ENCODE peak calls at places on chromosome X, in six cellular contexts. One of them, this sample, is unnamed.

GRCh38 chrX:45233541-45233940 is 32.9 kb upstream of the DIPK2B start:
- DNase-seq in brain microvascular endothelial cell: no peak
- DNase-seq in mammary epithelial cell: no peak
- DNase-seq in IMR-90: no peak
- DNase-seq in right cardiac atrium: no peak
- DNase-seq in body of pancreas: no peak
- DNase-seq in this sample: no peak

GRCh38 chrX:11273544-11273943 is 19.7 kb upstream of the AMELX start:
- DNase-seq in brain microvascular endothelial cell: no peak
- DNase-seq in right cardiac atrium: no peak
- DNase-seq in mammary epithelial cell: peak; percentile 40
- DNase-seq in IMR-90: peak; percentile 53
- DNase-seq in body of pancreas: no peak
- DNase-seq in this sample: no peak

GRCh38 chrX:40746536-40746935 is 11.2 kb upstream of the MED14 start:
- DNase-seq in mammary epithelial cell: no peak
- DNase-seq in brain microvascular endothelial cell: no peak
- DNase-seq in IMR-90: no peak
- DNase-seq in right cardiac atrium: no peak
- DNase-seq in body of pancreas: no peak
- DNase-seq in this sample: no peak

GRCh38 chrX:130682990-130683389 is 220.0 kb downstream of the ENOX2 start:
- DNase-seq in brain microvascular endothelial cell: peak; percentile 43
- DNase-seq in IMR-90: peak; percentile 59
- DNase-seq in right cardiac atrium: no peak
- DNase-seq in body of pancreas: no peak
- DNase-seq in mammary epithelial cell: no peak
- DNase-seq in this sample: no peak

GRCh38 chrX:133985164-133986007 is at the start of gene GPC3:
- DNase-seq in IMR-90: peak; percentile 0
- DNase-seq in body of pancreas: peak; percentile 66
- DNase-seq in brain microvascular endothelial cell: no peak
- DNase-seq in mammary epithelial cell: peak; percentile 2
- DNase-seq in right cardiac atrium: peak; percentile 74
- DNase-seq in this sample: no peak

GRCh38 chrX:114581528-114582263 is 2.2 kb upstream of the HTR2C start:
- DNase-seq in body of pancreas: no peak
- DNase-seq in brain microvascular endothelial cell: no peak
- DNase-seq in mammary epithelial cell: no peak
- DNase-seq in right cardiac atrium: peak; percentile 18
- DNase-seq in IMR-90: no peak
- DNase-seq in this sample: no peak

GRCh38 chrX:14851526-14851925 is 21.3 kb downstream of the FANCB start:
- DNase-seq in IMR-90: no peak
- DNase-seq in body of pancreas: no peak
- DNase-seq in brain microvascular endothelial cell: no peak
- DNase-seq in mammary epithelial cell: no peak
- DNase-seq in right cardiac atrium: no peak
- DNase-seq in this sample: no peak

GRCh38 chrX:151871244-151871643 is 41.4 kb upstream of the MAGEA4 start:
- DNase-seq in right cardiac atrium: no peak
- DNase-seq in mammary epithelial cell: peak; percentile 83
- DNase-seq in IMR-90: peak; percentile 52
- DNase-seq in brain microvascular endothelial cell: peak; percentile 92
- DNase-seq in body of pancreas: no peak
- DNase-seq in this sample: no peak

GRCh38 chrX:97563531-97564133 is 679.9 kb downstream of the RPA4 start:
- DNase-seq in right cardiac atrium: peak; percentile 65
- DNase-seq in mammary epithelial cell: peak; percentile 26
- DNase-seq in IMR-90: peak; percentile 71
- DNase-seq in brain microvascular endothelial cell: peak; percentile 23
- DNase-seq in body of pancreas: peak; percentile 7
- DNase-seq in this sample: peak; percentile 4

GRCh38 chrX:21747523-21747922 is 10.4 kb downstream of the SMPX start:
- DNase-seq in brain microvascular endothelial cell: no peak
- DNase-seq in IMR-90: no peak
- DNase-seq in body of pancreas: no peak
- DNase-seq in right cardiac atrium: peak; percentile 21
- DNase-seq in mammary epithelial cell: no peak
- DNase-seq in this sample: no peak

GRCh38 chrX:132227383-132228112 is 8.3 kb upstream of the RAP2C start:
- DNase-seq in body of pancreas: no peak
- DNase-seq in IMR-90: peak; percentile 27
- DNase-seq in brain microvascular endothelial cell: no peak
- DNase-seq in mammary epithelial cell: no peak
- DNase-seq in right cardiac atrium: no peak
- DNase-seq in this sample: no peak

GRCh38 chrX:31508338-31508737 is 436.5 kb upstream of the FTHL17 start:
- DNase-seq in brain microvascular endothelial cell: peak; percentile 33
- DNase-seq in mammary epithelial cell: peak; percentile 10
- DNase-seq in right cardiac atrium: peak; percentile 33
- DNase-seq in IMR-90: peak; percentile 60
- DNase-seq in body of pancreas: peak; percentile 22
- DNase-seq in this sample: no peak

DNA sequence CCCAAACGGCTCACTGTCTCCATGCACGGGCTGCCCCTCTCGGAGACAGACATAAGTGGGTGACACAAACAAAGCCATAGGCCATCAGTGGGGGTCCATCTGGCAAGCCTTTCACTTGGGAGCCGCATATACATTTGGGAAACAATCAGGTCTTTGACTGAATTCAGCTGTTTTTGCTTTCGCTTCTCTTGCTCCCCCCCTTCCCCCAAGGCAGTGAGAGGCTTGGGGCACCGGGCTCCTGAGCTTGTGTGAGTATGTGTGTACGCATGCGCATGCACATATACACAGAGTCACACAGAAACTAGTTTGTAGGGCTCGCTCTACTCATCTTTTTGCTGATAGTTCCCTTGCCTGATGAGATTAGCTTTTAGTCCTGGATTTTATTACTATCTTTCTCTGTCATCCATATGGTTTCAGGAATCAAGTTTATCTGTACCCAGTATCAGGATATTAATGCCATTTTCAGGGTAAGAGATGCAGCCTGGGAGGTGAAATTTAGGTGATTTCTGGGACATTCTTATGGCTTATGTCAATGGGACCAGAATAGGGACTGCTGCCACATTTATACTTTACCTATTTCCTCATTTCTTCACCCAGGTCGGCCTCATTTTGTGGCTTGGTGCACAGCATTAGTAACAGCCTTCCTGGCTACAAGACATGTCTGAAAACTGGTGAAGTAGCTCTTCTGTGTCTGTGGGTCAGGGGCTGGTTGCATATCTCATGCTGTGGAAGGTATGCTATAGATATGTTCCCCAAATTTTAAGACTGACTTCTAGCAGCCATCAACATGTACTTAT is 284.6 kb downstream of the AFF2 start:
- DNase-seq in right cardiac atrium: no peak
- DNase-seq in body of pancreas: no peak
- DNase-seq in mammary epithelial cell: no peak
- DNase-seq in IMR-90: no peak
- DNase-seq in brain microvascular endothelial cell: no peak
- DNase-seq in this sample: no peak
- H3K27ac ChIP-seq in right cardiac atrium: no peak overlapping the region
- H3K27ac ChIP-seq in body of pancreas: no peak overlapping the region
- H3K27ac ChIP-seq in mammary epithelial cell: no peak overlapping the region
- H3K27ac ChIP-seq in IMR-90: no peak overlapping the region
- H3K27ac ChIP-seq in brain microvascular endothelial cell: no peak overlapping the region
- H3K27ac ChIP-seq in this sample: no peak overlapping the region

DNA sequence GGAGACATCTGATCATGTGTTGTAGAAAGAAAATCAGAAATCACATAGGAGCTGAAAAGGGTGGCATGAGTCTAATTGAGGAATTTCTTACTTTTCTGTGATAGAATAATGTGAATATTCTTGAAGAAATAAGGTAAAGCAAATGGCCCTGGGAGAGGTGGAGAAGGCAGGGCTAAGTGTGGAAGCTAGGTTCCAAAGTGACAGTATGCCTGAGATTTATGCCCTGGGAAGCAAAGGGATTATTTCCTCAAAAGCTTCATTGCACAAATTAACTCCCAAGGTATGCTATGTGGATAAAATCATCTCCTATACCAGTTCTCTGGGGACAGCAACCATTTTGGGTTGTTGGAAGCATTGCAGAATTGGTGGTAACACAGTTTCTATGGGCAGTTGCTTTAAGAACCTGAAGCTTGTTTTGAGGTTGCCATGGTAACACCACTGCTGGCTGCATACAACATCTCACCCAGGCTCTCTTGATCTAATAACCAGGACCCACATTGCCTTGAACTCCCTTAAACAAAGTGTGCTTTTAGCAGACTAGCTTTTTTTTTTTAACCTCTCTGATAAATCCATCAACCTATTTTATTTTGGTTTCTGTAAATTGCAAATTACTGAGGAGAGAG is 21.0 kb downstream of the MAOA start:
- DNase-seq in brain microvascular endothelial cell: peak; percentile 52
- DNase-seq in right cardiac atrium: no peak
- DNase-seq in mammary epithelial cell: peak; percentile 6
- DNase-seq in body of pancreas: peak; percentile 57
- DNase-seq in IMR-90: no peak
- DNase-seq in this sample: no peak
- H3K27ac ChIP-seq in brain microvascular endothelial cell: no peak overlapping the region
- H3K27ac ChIP-seq in right cardiac atrium: no peak overlapping the region
- H3K27ac ChIP-seq in mammary epithelial cell: no peak overlapping the region
- H3K27ac ChIP-seq in body of pancreas: peak overlapping the region; percentile 57
- H3K27ac ChIP-seq in IMR-90: no peak overlapping the region
- H3K27ac ChIP-seq in this sample: no peak overlapping the region

GRCh38 chrX:150018931-150019331 is 80.6 kb upstream of the EOLA2 start:
- DNase-seq in mammary epithelial cell: no peak
- DNase-seq in IMR-90: peak; percentile 82
- DNase-seq in right cardiac atrium: no peak
- DNase-seq in brain microvascular endothelial cell: no peak
- DNase-seq in body of pancreas: no peak
- DNase-seq in this sample: no peak
- H3K27ac ChIP-seq in mammary epithelial cell: no peak overlapping the region
- H3K27ac ChIP-seq in IMR-90: peak overlapping the region; percentile 78
- H3K27ac ChIP-seq in right cardiac atrium: no peak overlapping the region
- H3K27ac ChIP-seq in brain microvascular endothelial cell: no peak overlapping the region
- H3K27ac ChIP-seq in body of pancreas: no peak overlapping the region
- H3K27ac ChIP-seq in this sample: no peak overlapping the region

DNA sequence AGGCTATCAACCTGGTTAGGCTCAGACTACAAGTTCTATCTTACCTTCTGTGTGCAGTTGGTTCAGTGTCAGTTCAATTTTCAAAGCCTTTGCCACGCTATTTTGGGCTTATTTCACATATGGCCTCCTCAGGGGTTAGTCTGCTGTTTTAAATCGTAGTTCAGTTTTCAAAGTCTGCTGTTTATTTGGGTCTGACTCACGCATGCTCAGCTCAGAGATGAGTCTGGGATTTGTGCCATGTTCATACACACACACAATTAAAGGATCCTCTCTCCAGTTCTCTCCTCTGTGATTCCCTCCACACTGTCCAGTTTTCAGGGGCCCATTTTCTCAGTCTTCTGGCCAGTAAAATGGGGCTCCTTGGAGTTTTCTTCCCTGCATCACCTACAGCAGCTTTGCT is 32.2 kb upstream of the ZFX start:
- DNase-seq in mammary epithelial cell: peak; percentile 37
- DNase-seq in body of pancreas: peak; percentile 39
- DNase-seq in brain microvascular endothelial cell: peak; percentile 43
- DNase-seq in IMR-90: peak; percentile 88
- DNase-seq in right cardiac atrium: no peak
- DNase-seq in this sample: no peak
- H3K27ac ChIP-seq in mammary epithelial cell: no peak overlapping the region
- H3K27ac ChIP-seq in body of pancreas: no peak overlapping the region
- H3K27ac ChIP-seq in brain microvascular endothelial cell: no peak overlapping the region
- H3K27ac ChIP-seq in IMR-90: peak overlapping the region; percentile 41
- H3K27ac ChIP-seq in right cardiac atrium: no peak overlapping the region
- H3K27ac ChIP-seq in this sample: no peak overlapping the region

GRCh38 chrX:107687445-107687844 is 59.1 kb downstream of the PRPS1 start:
- DNase-seq in IMR-90: no peak
- DNase-seq in body of pancreas: no peak
- DNase-seq in right cardiac atrium: no peak
- DNase-seq in mammary epithelial cell: no peak
- DNase-seq in brain microvascular endothelial cell: no peak
- DNase-seq in this sample: no peak
- H3K27ac ChIP-seq in IMR-90: no peak overlapping the region
- H3K27ac ChIP-seq in body of pancreas: peak overlapping the region; percentile 77
- H3K27ac ChIP-seq in right cardiac atrium: no peak overlapping the region
- H3K27ac ChIP-seq in mammary epithelial cell: no peak overlapping the region
- H3K27ac ChIP-seq in brain microvascular endothelial cell: no peak overlapping the region
- H3K27ac ChIP-seq in this sample: no peak overlapping the region

GRCh38 chrX:2549874-2550273 is 49.1 kb upstream of the DHRSX start:
- DNase-seq in IMR-90: no peak
- DNase-seq in body of pancreas: no peak
- DNase-seq in right cardiac atrium: no peak
- DNase-seq in brain microvascular endothelial cell: no peak
- DNase-seq in mammary epithelial cell: no peak
- DNase-seq in this sample: no peak
- H3K27ac ChIP-seq in IMR-90: no peak overlapping the region
- H3K27ac ChIP-seq in body of pancreas: no peak overlapping the region
- H3K27ac ChIP-seq in right cardiac atrium: no peak overlapping the region
- H3K27ac ChIP-seq in brain microvascular endothelial cell: no peak overlapping the region
- H3K27ac ChIP-seq in mammary epithelial cell: no peak overlapping the region
- H3K27ac ChIP-seq in this sample: no peak overlapping the region

GRCh38 chrX:68995386-68995779 is 166.6 kb downstream of the EFNB1 start:
- DNase-seq in brain microvascular endothelial cell: no peak
- DNase-seq in right cardiac atrium: no peak
- DNase-seq in IMR-90: no peak
- DNase-seq in mammary epithelial cell: no peak
- DNase-seq in body of pancreas: no peak
- DNase-seq in this sample: no peak

GRCh38 chrX:68997461-68997860 is 167.8 kb downstream of the PJA1 start:
- DNase-seq in IMR-90: peak; percentile 22
- DNase-seq in body of pancreas: no peak
- DNase-seq in mammary epithelial cell: no peak
- DNase-seq in right cardiac atrium: no peak
- DNase-seq in brain microvascular endothelial cell: no peak
- DNase-seq in this sample: no peak

GRCh38 chrX:68994135-68994882 is 165.5 kb downstream of the EFNB1 start:
- DNase-seq in IMR-90: no peak
- DNase-seq in brain microvascular endothelial cell: no peak
- DNase-seq in body of pancreas: no peak
- DNase-seq in mammary epithelial cell: no peak
- DNase-seq in right cardiac atrium: no peak
- DNase-seq in this sample: no peak

GRCh38 chrX:68994883-68995255 is 166.0 kb downstream of the EFNB1 start:
- DNase-seq in IMR-90: no peak
- DNase-seq in mammary epithelial cell: no peak
- DNase-seq in body of pancreas: no peak
- DNase-seq in right cardiac atrium: no peak
- DNase-seq in brain microvascular endothelial cell: no peak
- DNase-seq in this sample: no peak

GRCh38 chrX:68995780-68996551 is 167.1 kb downstream of the EFNB1 start:
- DNase-seq in right cardiac atrium: peak; percentile 83
- DNase-seq in body of pancreas: peak; percentile 22
- DNase-seq in brain microvascular endothelial cell: peak; percentile 23
- DNase-seq in IMR-90: peak; percentile 78
- DNase-seq in mammary epithelial cell: peak; percentile 35
- DNase-seq in this sample: no peak
- H3K27ac ChIP-seq in right cardiac atrium: peak overlapping the region; percentile 86
- H3K27ac ChIP-seq in body of pancreas: peak overlapping the region; percentile 32
- H3K27ac ChIP-seq in brain microvascular endothelial cell: no peak overlapping the region
- H3K27ac ChIP-seq in IMR-90: peak overlapping the region; percentile 12
- H3K27ac ChIP-seq in mammary epithelial cell: no peak overlapping the region
- H3K27ac ChIP-seq in this sample: no peak overlapping the region

DNA sequence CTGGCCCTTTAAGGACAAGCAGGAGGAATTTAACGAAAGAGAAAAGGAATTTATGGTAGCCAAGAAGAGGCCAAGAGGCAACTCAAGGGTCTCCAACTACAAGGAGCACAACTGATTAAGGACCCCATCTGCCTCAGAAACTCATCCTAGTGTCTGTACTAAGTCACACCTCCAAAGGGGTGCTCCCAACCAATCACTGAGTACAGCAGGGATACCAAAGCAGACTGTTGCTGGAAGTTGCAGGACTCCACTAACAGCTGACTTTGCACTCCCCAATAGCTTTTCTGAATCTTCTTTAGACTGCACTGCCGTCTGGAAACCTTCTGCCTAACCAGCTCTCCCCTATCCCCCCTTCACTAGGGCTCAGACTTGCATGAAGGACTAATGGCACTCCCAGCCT is 50.6 kb downstream of the ATP11C start:
- DNase-seq in IMR-90: no peak
- DNase-seq in body of pancreas: no peak
- DNase-seq in mammary epithelial cell: no peak
- DNase-seq in right cardiac atrium: no peak
- DNase-seq in brain microvascular endothelial cell: no peak
- DNase-seq in this sample: no peak
- H3K27ac ChIP-seq in IMR-90: peak overlapping the region; percentile 52
- H3K27ac ChIP-seq in body of pancreas: no peak overlapping the region
- H3K27ac ChIP-seq in mammary epithelial cell: no peak overlapping the region
- H3K27ac ChIP-seq in right cardiac atrium: no peak overlapping the region
- H3K27ac ChIP-seq in brain microvascular endothelial cell: peak overlapping the region; percentile 79
- H3K27ac ChIP-seq in this sample: no peak overlapping the region

This sample was measured in caudate nucleus.